ENCODE peak calls at places on chromosomes 7 and 10, in six cellular contexts. D, B, S, J, N and T are unnamed samples.

GRCh38 chr7:150869467-150869866 is 17.1 kb downstream of the AOC1 start:
- DNase-seq in D (no peak), B (no peak), S (no peak), J (no peak), N (no peak), T (no peak)

GRCh38 chr7:70093496-70093895 is 495.2 kb downstream of the AUTS2 start:
- DNase-seq in D (peak), B (no peak), S (peak), J (no peak), N (no peak), T (no peak)

GRCh38 chr7:154423219-154423618 is 371.0 kb downstream of the DPP6 start:
- DNase-seq in D (no peak), B (no peak), S (no peak), J (no peak), N (no peak), T (no peak)

GRCh38 chr10:52004342-52004949 is 305.1 kb upstream of the CSTF2T start:
- DNase-seq in D (peak), B (peak), S (peak), J (peak), N (peak), T (peak)

GRCh38 chr10:115968236-115968635 is 304.8 kb downstream of the GFRA1 start:
- DNase-seq in D (no peak), B (no peak), S (no peak), J (no peak), N (no peak), T (no peak)

GRCh38 chr7:149794665-149795064 is 21.3 kb upstream of the ZNF467 start:
- DNase-seq in D (no peak), B (peak), S (no peak), J (no peak), N (no peak), T (peak)

GRCh38 chr7:127997226-127997922 is 33.9 kb downstream of the LRRC4 start:
- DNase-seq in D (peak), B (no peak), S (no peak), J (no peak), N (no peak), T (peak)

GRCh38 chr10:92688927-92689662 is 660 bp upstream of the HHEX start:
- DNase-seq in D (peak), B (peak), S (peak), J (no peak), N (peak), T (peak)

GRCh38 chr10:15585303-15585715 is 134.4 kb downstream of the ITGA8 start:
- DNase-seq in D (peak), B (peak), S (peak), J (peak), N (peak), T (peak)

GRCh38 chr10:49679480-49679893 is at the start of gene C10orf53:
- DNase-seq in D (peak), B (peak), S (peak), J (no peak), N (no peak), T (peak)
- H3K4me3 ChIP-seq in D (peak), B (peak), S (no peak), J (no peak), N (no peak), T (peak)

GRCh38 chr10:93818086-93818485 is 60.4 kb downstream of the LGI1 start:
- DNase-seq in D (no peak), B (peak), S (no peak), J (no peak), N (no peak), T (no peak)

GRCh38 chr10:93821051-93821772 is 63.5 kb downstream of the LGI1 start:
- DNase-seq in D (peak), B (no peak), S (peak), J (peak), N (peak), T (peak)

GRCh38 chr10:93819520-93819919 is 61.8 kb downstream of the LGI1 start:
- DNase-seq in D (no peak), B (no peak), S (no peak), J (no peak), N (no peak), T (no peak)

GRCh38 chr10:93816123-93816747 is 58.5 kb downstream of the LGI1 start:
- DNase-seq in D (peak), B (peak), S (peak), J (peak), N (peak), T (peak)

DNA sequence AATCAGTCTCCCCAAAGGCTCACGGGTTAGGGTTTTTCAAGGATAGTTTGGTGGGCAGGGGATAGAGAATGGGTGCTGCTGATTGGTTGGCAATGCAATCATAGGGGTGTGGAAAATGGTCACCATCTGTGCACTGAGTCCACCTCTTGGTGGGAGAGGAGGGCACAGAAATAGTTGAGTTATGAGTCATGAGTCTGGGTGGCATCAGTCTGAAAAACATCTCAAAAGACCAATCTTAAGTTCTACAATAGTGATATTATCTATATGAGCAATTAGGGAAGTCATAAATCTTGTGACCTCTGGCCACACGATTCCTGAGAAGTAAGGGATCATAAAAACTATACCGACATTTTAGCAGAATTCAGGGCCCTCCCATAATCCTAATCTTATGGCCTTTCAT is 62.7 kb downstream of the LGI1 start:
- DNase-seq in D (peak), B (no peak), S (no peak), J (no peak), N (no peak), T (no peak)
- TF ChIP-seq EZH2phosphoT487 in D (no peak), B (no peak), S (no peak), J (no peak), N (no peak), T (no peak)

GRCh38 chr10:11017575-11018425 is at the start of gene CELF2:
- DNase-seq in D (peak), B (peak), S (peak), J (no peak), N (no peak), T (peak)
- H3K27ac ChIP-seq in D (no peak), B (no peak), S (peak), J (no peak), N (no peak), T (no peak)

GRCh38 chr7:44978511-44979366 is at the start of gene MYO1G:
- DNase-seq in D (no peak), B (no peak), S (no peak), J (no peak), N (peak), T (no peak)

GRCh38 chr7:44976746-44977196 is 2.0 kb downstream of the MYO1G start:
- DNase-seq in D (no peak), B (no peak), S (no peak), J (no peak), N (no peak), T (no peak)

GRCh38 chr7:44976040-44976745 is 2.6 kb downstream of the MYO1G start:
- DNase-seq in D (no peak), B (no peak), S (no peak), J (no peak), N (no peak), T (no peak)

GRCh38 chr7:44977956-44978355 is 859 bp downstream of the MYO1G start:
- DNase-seq in D (no peak), B (no peak), S (no peak), J (no peak), N (peak), T (no peak)

DNA sequence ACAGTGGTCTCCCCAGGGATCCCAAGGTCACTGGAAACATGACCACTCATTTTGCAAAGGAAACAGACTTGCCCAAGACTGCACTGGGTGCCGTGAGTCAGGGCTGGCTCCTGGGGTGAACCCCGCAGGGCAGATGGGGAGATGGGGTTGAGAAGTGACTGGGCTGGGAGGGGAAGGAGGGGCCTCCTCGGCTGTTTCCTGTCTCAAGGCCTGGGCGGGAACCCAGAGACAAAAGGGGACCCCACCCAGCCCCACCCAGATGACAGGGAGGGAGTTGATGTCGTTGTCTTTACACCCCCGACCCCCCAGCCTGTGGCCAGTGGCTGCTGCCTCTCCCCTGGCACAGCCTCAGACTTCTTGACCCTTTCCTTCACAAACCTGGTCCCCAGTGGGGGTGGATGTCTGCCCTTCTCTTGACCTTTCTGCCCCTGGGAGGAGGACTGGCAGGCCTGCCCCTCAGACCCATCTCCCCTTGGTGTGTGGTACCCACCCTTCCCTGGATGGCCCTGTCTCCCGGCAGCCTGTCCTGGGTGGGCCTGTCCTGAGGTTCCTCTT is 1.4 kb downstream of the MYO1G start:
- DNase-seq in D (peak), B (no peak), S (no peak), J (no peak), N (peak), T (no peak)
- H3K4me3 ChIP-seq in D (no peak), B (no peak), S (no peak), J (no peak), N (peak), T (no peak)

GRCh38 chr10:35306852-35307251 is 29.5 kb upstream of the CCNY start:
- DNase-seq in D (peak), B (peak), S (peak), J (no peak), N (no peak), T (no peak)
- TF ChIP-seq EZH2phosphoT487 in D (no peak), B (no peak), S (no peak), J (no peak), N (no peak), T (no peak)